ENCODE peak calls at places on chromosomes 1 and 21, in four cellular contexts. I is trophoblast cell, Q is NCI-H2171, P is posterior cingulate gyrus. J is an unnamed sample.
A peak's percentile ranks its signal among the peaks of the same experiment; 100 is the strongest.

GRCh38 chr1:227323164-227323955 is 5.1 kb upstream of the CDC42BPA start:
- DNase-seq in P (no peak), Q (no peak), I (no peak), J (no peak)

GRCh38 chr1:115113781-115114180 is 24.5 kb upstream of the TSPAN2 start:
- DNase-seq in P (no peak), Q (no peak), I (no peak), J (no peak)

GRCh38 chr1:110643886-110644285 is 30.9 kb downstream of the KCNA3 start:
- DNase-seq in I (peak; percentile 7), P (no peak), Q (no peak), J (no peak)

GRCh38 chr1:54681396-54681795 is 34.3 kb upstream of the TTC4 start:
- DNase-seq in P (no peak), I (peak; percentile 12), Q (peak; percentile 8), J (no peak)

GRCh38 chr1:101174722-101175121 is 62.1 kb upstream of the S1PR1 start:
- DNase-seq in I (peak; percentile 72), P (no peak), Q (no peak), J (peak; percentile 88)

GRCh38 chr1:14140800-14141526 is 441.0 kb downstream of the PRDM2 start:
- DNase-seq in P (peak; percentile 77), Q (no peak), I (no peak), J (peak; percentile 29)

GRCh38 chr21:33196956-33197374 is 32.8 kb upstream of the IFNAR2 start:
- DNase-seq in I (peak; percentile 56), Q (peak; percentile 83), P (peak; percentile 78), J (peak; percentile 34)

GRCh38 chr1:115710859-115711624 is 57.5 kb downstream of the CASQ2 start:
- DNase-seq in P (no peak), I (peak; percentile 73), Q (peak; percentile 9), J (no peak)

GRCh38 chr1:100387644-100388350 is 35.5 kb downstream of the CDC14A start:
- DNase-seq in P (no peak), Q (no peak), I (no peak), J (peak; percentile 29)

J was measured in astrocyte.